ENCODE peak calls at places on chromosomes 12 and 14, in seven cellular contexts. One of them, this sample, is unnamed.
A peak's percentile ranks its signal among the peaks of the same experiment; 100 is the strongest.

GRCh38 chr12:87107270-87107669 is 851.1 kb upstream of the MGAT4C start:
- DNase-seq in right lobe of liver: no peak
- DNase-seq in prostate gland: no peak
- DNase-seq in endothelial cell of umbilical vein: no peak
- DNase-seq in ovary: no peak
- DNase-seq in H1: peak; percentile 1
- DNase-seq in A549: no peak
- DNase-seq in this sample: no peak

GRCh38 chr12:11642785-11643184 is 6.7 kb upstream of the ETV6 start:
- DNase-seq in H1: no peak
- DNase-seq in A549: no peak
- DNase-seq in ovary: no peak
- DNase-seq in endothelial cell of umbilical vein: no peak
- DNase-seq in right lobe of liver: no peak
- DNase-seq in prostate gland: no peak
- DNase-seq in this sample: no peak

GRCh38 chr12:18897816-18898215 is 159.9 kb downstream of the CAPZA3 start:
- DNase-seq in right lobe of liver: no peak
- DNase-seq in H1: no peak
- DNase-seq in endothelial cell of umbilical vein: no peak
- DNase-seq in prostate gland: no peak
- DNase-seq in ovary: no peak
- DNase-seq in A549: no peak
- DNase-seq in this sample: no peak

GRCh38 chr14:38389666-38390065 is 133.8 kb upstream of the CLEC14A start:
- DNase-seq in endothelial cell of umbilical vein: no peak
- DNase-seq in right lobe of liver: no peak
- DNase-seq in prostate gland: no peak
- DNase-seq in H1: no peak
- DNase-seq in A549: no peak
- DNase-seq in ovary: no peak
- DNase-seq in this sample: no peak

GRCh38 chr14:60188115-60188514 is 22.9 kb upstream of the DHRS7 start:
- DNase-seq in ovary: no peak
- DNase-seq in right lobe of liver: no peak
- DNase-seq in prostate gland: no peak
- DNase-seq in H1: no peak
- DNase-seq in A549: peak; percentile 31
- DNase-seq in endothelial cell of umbilical vein: no peak
- DNase-seq in this sample: no peak

GRCh38 chr12:58533652-58534051 is 386.7 kb downstream of the LRIG3 start:
- DNase-seq in right lobe of liver: no peak
- DNase-seq in H1: no peak
- DNase-seq in ovary: no peak
- DNase-seq in prostate gland: no peak
- DNase-seq in A549: no peak
- DNase-seq in endothelial cell of umbilical vein: peak; percentile 21
- DNase-seq in this sample: no peak

GRCh38 chr12:98591209-98591608 is 2.3 kb upstream of the SLC25A3 start:
- DNase-seq in endothelial cell of umbilical vein: no peak
- DNase-seq in A549: no peak
- DNase-seq in right lobe of liver: no peak
- DNase-seq in prostate gland: no peak
- DNase-seq in H1: no peak
- DNase-seq in ovary: no peak
- DNase-seq in this sample: no peak

GRCh38 chr12:88579941-88580871 is at the start of gene KITLG:
- DNase-seq in endothelial cell of umbilical vein: peak; percentile 88
- DNase-seq in H1: peak; percentile 53
- DNase-seq in right lobe of liver: peak; percentile 87
- DNase-seq in prostate gland: peak; percentile 78
- DNase-seq in A549: peak; percentile 84
- DNase-seq in ovary: peak; percentile 64
- DNase-seq in this sample: peak; percentile 80

GRCh38 chr12:49340095-49340870 is 3.3 kb upstream of the C1QL4 start:
- DNase-seq in right lobe of liver: no peak
- DNase-seq in H1: no peak
- DNase-seq in A549: no peak
- DNase-seq in ovary: no peak
- DNase-seq in endothelial cell of umbilical vein: no peak
- DNase-seq in prostate gland: no peak
- DNase-seq in this sample: no peak

GRCh38 chr12:108129017-108129812 is at the start of gene WSCD2:
- DNase-seq in endothelial cell of umbilical vein: no peak
- DNase-seq in A549: peak; percentile 52
- DNase-seq in right lobe of liver: peak; percentile 42
- DNase-seq in H1: peak; percentile 67
- DNase-seq in prostate gland: peak; percentile 13
- DNase-seq in ovary: no peak
- DNase-seq in this sample: no peak

GRCh38 chr12:94025730-94026129 is 122.6 kb upstream of the PLXNC1 start:
- DNase-seq in ovary: no peak
- DNase-seq in right lobe of liver: no peak
- DNase-seq in A549: no peak
- DNase-seq in H1: no peak
- DNase-seq in endothelial cell of umbilical vein: no peak
- DNase-seq in prostate gland: no peak
- DNase-seq in this sample: no peak

GRCh38 chr12:56581418-56582145 is 48.5 kb downstream of the BAZ2A start:
- DNase-seq in right lobe of liver: no peak
- DNase-seq in H1: no peak
- DNase-seq in endothelial cell of umbilical vein: peak; percentile 82
- DNase-seq in ovary: peak; percentile 81
- DNase-seq in A549: no peak
- DNase-seq in prostate gland: no peak
- DNase-seq in this sample: no peak

GRCh38 chr12:62722971-62723680 is 211.8 kb downstream of the PPM1H start:
- DNase-seq in prostate gland: no peak
- DNase-seq in endothelial cell of umbilical vein: no peak
- DNase-seq in ovary: no peak
- DNase-seq in right lobe of liver: no peak
- DNase-seq in H1: no peak
- DNase-seq in A549: no peak
- DNase-seq in this sample: no peak

GRCh38 chr12:59583003-59583712 is 12.7 kb upstream of the SLC16A7 start:
- DNase-seq in A549: no peak
- DNase-seq in prostate gland: no peak
- DNase-seq in endothelial cell of umbilical vein: no peak
- DNase-seq in right lobe of liver: no peak
- DNase-seq in ovary: no peak
- DNase-seq in H1: no peak
- DNase-seq in this sample: no peak

GRCh38 chr14:103746706-103747105 is 31.1 kb downstream of the ZFYVE21 start:
- DNase-seq in right lobe of liver: no peak
- DNase-seq in H1: no peak
- DNase-seq in ovary: no peak
- DNase-seq in A549: no peak
- DNase-seq in endothelial cell of umbilical vein: no peak
- DNase-seq in prostate gland: no peak
- DNase-seq in this sample: no peak

GRCh38 chr12:95037906-95038305 is 34.4 kb upstream of the NDUFA12 start:
- DNase-seq in prostate gland: no peak
- DNase-seq in endothelial cell of umbilical vein: no peak
- DNase-seq in A549: no peak
- DNase-seq in right lobe of liver: no peak
- DNase-seq in H1: no peak
- DNase-seq in ovary: no peak
- DNase-seq in this sample: no peak

GRCh38 chr14:68147331-68147730 is 327.8 kb downstream of the RAD51B start:
- DNase-seq in right lobe of liver: no peak
- DNase-seq in prostate gland: no peak
- DNase-seq in ovary: no peak
- DNase-seq in H1: no peak
- DNase-seq in endothelial cell of umbilical vein: no peak
- DNase-seq in A549: no peak
- DNase-seq in this sample: no peak

GRCh38 chr12:104588048-104588942 is 131.5 kb downstream of the CHST11 start:
- DNase-seq in A549: peak; percentile 86
- DNase-seq in prostate gland: no peak
- DNase-seq in H1: no peak
- DNase-seq in endothelial cell of umbilical vein: peak; percentile 59
- DNase-seq in right lobe of liver: no peak
- DNase-seq in ovary: no peak
- DNase-seq in this sample: no peak

GRCh38 chr12:41034686-41035085 is 153.4 kb upstream of the PDZRN4 start:
- DNase-seq in prostate gland: no peak
- DNase-seq in A549: no peak
- DNase-seq in H1: no peak
- DNase-seq in right lobe of liver: no peak
- DNase-seq in ovary: no peak
- DNase-seq in endothelial cell of umbilical vein: no peak
- DNase-seq in this sample: no peak

GRCh38 chr14:23299986-23300686 is 2.5 kb downstream of the PPP1R3E start:
- DNase-seq in A549: no peak
- DNase-seq in H1: no peak
- DNase-seq in endothelial cell of umbilical vein: no peak
- DNase-seq in prostate gland: no peak
- DNase-seq in ovary: no peak
- DNase-seq in right lobe of liver: no peak
- DNase-seq in this sample: no peak
- H3K4me3 ChIP-seq in A549: peak overlapping the region; percentile 63
- H3K4me3 ChIP-seq in H1: no peak overlapping the region
- H3K4me3 ChIP-seq in endothelial cell of umbilical vein: peak overlapping the region; percentile 16
- H3K4me3 ChIP-seq in prostate gland: peak overlapping the region; percentile 63
- H3K4me3 ChIP-seq in ovary: peak overlapping the region; percentile 63
- H3K4me3 ChIP-seq in right lobe of liver: peak overlapping the region; percentile 81
- H3K4me3 ChIP-seq in this sample: peak overlapping the region; percentile 65

GRCh38 chr14:100213956-100214767 is 24.8 kb upstream of the YY1 start:
- DNase-seq in right lobe of liver: peak; percentile 96
- DNase-seq in endothelial cell of umbilical vein: peak; percentile 45
- DNase-seq in ovary: peak; percentile 89
- DNase-seq in A549: peak; percentile 87
- DNase-seq in prostate gland: peak; percentile 93
- DNase-seq in H1: peak; percentile 71
- DNase-seq in this sample: peak; percentile 94
- TF ChIP-seq POLR2A in right lobe of liver: peak; percentile 92
- TF ChIP-seq POLR2A in endothelial cell of umbilical vein: peak; percentile 40
- TF ChIP-seq POLR2A in ovary: peak; percentile 83
- TF ChIP-seq POLR2A in A549: peak; percentile 87
- TF ChIP-seq POLR2A in prostate gland: peak; percentile 80
- TF ChIP-seq POLR2A in H1: peak; percentile 92
- TF ChIP-seq POLR2A in this sample: peak; percentile 61

DNA sequence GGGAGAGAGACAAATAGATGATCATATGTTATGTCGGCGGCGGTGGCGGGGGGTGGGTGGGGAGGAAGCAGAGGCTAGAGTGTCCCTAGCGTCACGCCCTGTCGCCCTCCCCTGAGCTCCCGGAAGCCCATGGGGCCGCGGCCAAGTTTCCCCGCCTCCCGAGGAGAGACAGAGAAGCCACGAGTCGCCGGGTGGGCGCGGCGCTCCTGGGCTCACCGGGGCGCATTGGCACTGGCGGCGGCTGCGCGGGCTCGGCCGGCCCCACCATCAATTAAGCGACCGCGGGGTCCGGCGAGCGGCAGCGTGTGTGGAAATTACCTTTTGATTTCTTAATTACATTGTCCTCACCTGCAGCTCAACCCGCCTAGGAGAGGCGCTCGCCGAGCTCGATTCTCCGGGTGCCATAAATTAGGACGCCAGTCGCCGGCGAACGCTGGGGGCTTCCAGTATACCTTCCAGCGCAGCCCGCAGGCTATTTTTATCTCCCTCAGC is 119.9 kb upstream of the LHX5 start:
- DNase-seq in ovary: no peak
- DNase-seq in A549: no peak
- DNase-seq in prostate gland: no peak
- DNase-seq in H1: no peak
- DNase-seq in right lobe of liver: peak; percentile 23
- DNase-seq in endothelial cell of umbilical vein: no peak
- DNase-seq in this sample: no peak
- H3K4me3 ChIP-seq in ovary: no peak overlapping the region
- H3K4me3 ChIP-seq in A549: peak overlapping the region; percentile 40
- H3K4me3 ChIP-seq in prostate gland: no peak overlapping the region
- H3K4me3 ChIP-seq in H1: peak overlapping the region; percentile 17
- H3K4me3 ChIP-seq in right lobe of liver: no peak overlapping the region
- H3K4me3 ChIP-seq in endothelial cell of umbilical vein: no peak overlapping the region
- H3K4me3 ChIP-seq in this sample: no peak overlapping the region

GRCh38 chr12:4273651-4274395 is at the start of gene CCND2:
- DNase-seq in A549: peak; percentile 44
- DNase-seq in right lobe of liver: peak; percentile 80
- DNase-seq in H1: peak; percentile 81
- DNase-seq in ovary: peak; percentile 79
- DNase-seq in prostate gland: peak; percentile 74
- DNase-seq in endothelial cell of umbilical vein: peak; percentile 19
- DNase-seq in this sample: no peak
- TF ChIP-seq POLR2A in A549: no peak
- TF ChIP-seq POLR2A in right lobe of liver: peak; percentile 43
- TF ChIP-seq POLR2A in H1: peak; percentile 97
- TF ChIP-seq POLR2A in ovary: peak; percentile 74
- TF ChIP-seq POLR2A in prostate gland: peak; percentile 88
- TF ChIP-seq POLR2A in endothelial cell of umbilical vein: no peak
- TF ChIP-seq POLR2A in this sample: peak; percentile 84

DNA sequence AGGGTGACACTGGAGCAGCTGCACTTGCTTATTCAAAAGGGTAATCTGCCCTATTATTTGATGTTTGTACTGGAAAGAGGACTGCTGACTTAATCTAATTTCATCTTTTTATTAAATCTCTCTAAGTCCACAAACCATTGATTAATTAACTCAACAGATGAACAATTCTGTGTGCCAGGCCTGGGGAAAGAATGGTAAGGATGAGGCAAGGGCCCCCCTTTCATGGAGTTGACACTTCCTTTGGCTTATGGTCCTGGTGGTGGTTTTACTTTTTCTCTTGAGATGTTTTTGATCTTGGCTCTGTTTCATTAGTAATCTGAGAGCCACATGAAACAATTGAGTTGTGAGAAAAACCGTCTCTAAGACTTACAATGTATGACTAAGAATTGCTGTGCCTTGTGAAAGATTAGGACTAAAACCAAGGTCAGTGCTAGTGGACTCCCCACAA is 52.7 kb upstream of the EVL start:
- DNase-seq in A549: no peak
- DNase-seq in ovary: no peak
- DNase-seq in right lobe of liver: no peak
- DNase-seq in H1: no peak
- DNase-seq in prostate gland: no peak
- DNase-seq in endothelial cell of umbilical vein: peak; percentile 40
- DNase-seq in this sample: no peak
- H3K4me3 ChIP-seq in A549: no peak overlapping the region
- H3K4me3 ChIP-seq in ovary: no peak overlapping the region
- H3K4me3 ChIP-seq in right lobe of liver: no peak overlapping the region
- H3K4me3 ChIP-seq in H1: no peak overlapping the region
- H3K4me3 ChIP-seq in prostate gland: no peak overlapping the region
- H3K4me3 ChIP-seq in endothelial cell of umbilical vein: no peak overlapping the region
- H3K4me3 ChIP-seq in this sample: no peak overlapping the region

This sample was measured in breast epithelium.